ENCODE peak calls at places on chromosomes 4 and X, in nine cellular contexts. N is left lung, V is ascending aorta, D is OCI-LY7, M is cardiac muscle cell, B is right lobe of liver, A is heart right ventricle, F is suprapubic skin, X is NT2/D1. R is an unnamed sample. For H3K4me1, the result is how much of the 10 kb centered on the place peaks cover.

GRCh38 chr4:30726090-30726668 is 6.0 kb downstream of the PCDH7 start:
- DNase-seq in N (no peak), V (no peak), D (no peak), M (no peak), B (no peak), A (no peak), F (no peak), X (no peak), R (no peak)

GRCh38 chrX:3603026-3603661 is 110.3 kb downstream of the PRKX start:
- DNase-seq in N (no peak), V (no peak), D (no peak), M (no peak), B (no peak), A (no peak), F (no peak), X (no peak), R (no peak)

GRCh38 chr4:84938316-84938715 is 28.2 kb downstream of the WDFY3 start:
- DNase-seq in N (no peak), V (no peak), D (no peak), M (peak), B (no peak), A (peak), F (no peak), X (no peak), R (no peak)

GRCh38 chrX:13029341-13029740 is 15.1 kb downstream of the FAM9C start:
- DNase-seq in N (no peak), V (no peak), D (no peak), M (peak), B (peak), A (peak), F (peak), X (no peak), R (no peak)

GRCh38 chrX:103640401-103641155 is 11.8 kb downstream of the TCEAL1 start:
- DNase-seq in N (no peak), V (no peak), D (no peak), M (no peak), B (no peak), A (no peak), F (no peak), X (no peak), R (no peak)

GRCh38 chr4:86011117-86011516 is 348.7 kb downstream of the MAPK10 start:
- DNase-seq in N (no peak), V (no peak), D (no peak), M (peak), B (no peak), A (peak), F (no peak), X (no peak), R (no peak)

GRCh38 chr4:4820739-4821138 is 38.7 kb upstream of the MSX1 start:
- DNase-seq in N (no peak), V (no peak), D (no peak), M (no peak), B (no peak), A (no peak), F (no peak), X (no peak), R (no peak)

GRCh38 chrX:40175416-40176255 is 77.9 kb upstream of the BCOR start:
- DNase-seq in N (peak), V (no peak), D (peak), M (peak), B (peak), A (peak), F (no peak), X (no peak), R (no peak)

GRCh38 chrX:110743679-110744340 is 51.8 kb downstream of the CHRDL1 start:
- DNase-seq in N (no peak), V (no peak), D (no peak), M (no peak), B (no peak), A (no peak), F (no peak), X (no peak), R (no peak)

GRCh38 chr4:164956766-164957643 is 20.5 kb downstream of the TRIM61 start:
- DNase-seq in N (peak), V (peak), D (peak), M (peak), B (peak), A (peak), F (peak), X (peak), R (peak)

GRCh38 chrX:48787809-48788471 is 1.6 kb downstream of the GATA1 start:
- DNase-seq in N (no peak), V (no peak), D (no peak), M (no peak), B (no peak), A (no peak), F (no peak), X (no peak), R (no peak)

GRCh38 chr4:68369474-68369805 is 19.6 kb upstream of the YTHDC1 start:
- DNase-seq in N (no peak), V (no peak), D (no peak), M (peak), B (no peak), A (no peak), F (no peak), X (no peak), R (peak)

GRCh38 chr4:13656569-13656988 is 29.1 kb upstream of the BOD1L1 start:
- DNase-seq in N (peak), V (no peak), D (peak), M (peak), B (peak), A (peak), F (no peak), X (no peak), R (no peak)

GRCh38 chrX:151754641-151755215 is 20.2 kb downstream of the CNGA2 start:
- DNase-seq in N (no peak), V (no peak), D (no peak), M (peak), B (no peak), A (no peak), F (no peak), X (no peak), R (no peak)

GRCh38 chr4:10442976-10443375 is 14.2 kb downstream of the ZNF518B start:
- DNase-seq in N (no peak), V (no peak), D (no peak), M (peak), B (no peak), A (no peak), F (no peak), X (no peak), R (no peak)

GRCh38 chr4:39237179-39237578 is 54.9 kb downstream of the WDR19 start:
- DNase-seq in N (no peak), V (no peak), D (no peak), M (peak), B (no peak), A (no peak), F (no peak), X (no peak), R (no peak)

GRCh38 chr4:78766026-78766425 is 10.1 kb upstream of the BMP2K start:
- DNase-seq in N (no peak), V (no peak), D (no peak), M (peak), B (no peak), A (no peak), F (no peak), X (no peak), R (no peak)

GRCh38 chrX:13092455-13092941 is 48.1 kb upstream of the FAM9C start:
- DNase-seq in N (peak), V (peak), D (no peak), M (no peak), B (no peak), A (no peak), F (no peak), X (no peak), R (no peak)

GRCh38 chr4:145716661-145717200 is 36.8 kb downstream of the C4orf51 start:
- DNase-seq in N (no peak), V (no peak), D (no peak), M (no peak), B (no peak), A (no peak), F (no peak), X (no peak), R (no peak)

GRCh38 chr4:173508386-173509002 is 21.5 kb downstream of the HAND2 start:
- DNase-seq in N (no peak), V (no peak), D (no peak), M (no peak), B (no peak), A (no peak), F (no peak), X (no peak), R (no peak)

GRCh38 chr4:143185253-143186107 is 763 bp downstream of the USP38 start:
- DNase-seq in N (no peak), V (no peak), D (peak), M (peak), B (peak), A (peak), F (peak), X (no peak), R (peak)

GRCh38 chrX:135383249-135383648 is 38.5 kb upstream of the SMIM10L2A start:
- DNase-seq in N (no peak), V (no peak), D (no peak), M (no peak), B (no peak), A (no peak), F (no peak), X (no peak), R (no peak)

GRCh38 chr4:159046683-159047082 is 56.2 kb upstream of the RAPGEF2 start:
- DNase-seq in N (no peak), V (no peak), D (no peak), M (peak), B (no peak), A (no peak), F (no peak), X (no peak), R (no peak)
- H3K4me1 ChIP-seq in N (under half), V (under half), D (under half), M (under half), B (under half), A (under half), F (under half), X (under half), R (under half)

GRCh38 chr4:82362565-82362964 is 11.2 kb downstream of the HNRNPD start:
- DNase-seq in N (no peak), V (no peak), D (no peak), M (no peak), B (no peak), A (no peak), F (no peak), X (no peak), R (no peak)
- H3K4me1 ChIP-seq in N (under half), V (under half), D (half or more), M (half or more), B (under half), A (half or more), F (half or more), X (under half), R (under half)

GRCh38 chr4:87019898-87020297 is 85.1 kb downstream of the AFF1 start:
- DNase-seq in N (no peak), V (no peak), D (peak), M (no peak), B (no peak), A (no peak), F (no peak), X (no peak), R (no peak)
- H3K4me1 ChIP-seq in N (under half), V (under half), D (half or more), M (under half), B (under half), A (half or more), F (half or more), X (under half), R (under half)

DNA sequence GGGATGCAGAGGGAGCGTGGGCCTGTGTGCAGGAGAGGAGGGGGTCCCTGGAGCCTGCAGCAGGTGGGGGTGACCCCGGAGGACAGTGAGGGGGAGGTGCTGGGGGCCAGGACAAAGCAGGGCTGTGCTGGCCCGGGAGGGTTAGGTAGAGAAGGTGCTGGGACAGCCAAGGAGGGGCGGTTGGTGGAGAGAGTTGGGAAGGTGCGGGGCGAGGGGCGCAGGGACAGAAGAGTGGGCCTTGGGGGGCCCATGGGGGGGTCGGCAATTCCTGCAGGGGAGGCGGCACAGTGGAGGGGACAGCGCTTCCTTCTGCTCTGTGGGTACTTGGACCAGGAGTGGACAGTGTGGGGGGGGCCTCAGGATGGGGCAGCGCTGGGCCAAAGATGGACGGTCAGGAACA is 32.5 kb downstream of the LRPAP1 start:
- DNase-seq in N (no peak), V (no peak), D (no peak), M (no peak), B (no peak), A (no peak), F (no peak), X (no peak), R (no peak)
- H3K4me1 ChIP-seq in N (under half), V (under half), D (under half), M (under half), B (under half), A (under half), F (under half), X (under half), R (under half)

DNA sequence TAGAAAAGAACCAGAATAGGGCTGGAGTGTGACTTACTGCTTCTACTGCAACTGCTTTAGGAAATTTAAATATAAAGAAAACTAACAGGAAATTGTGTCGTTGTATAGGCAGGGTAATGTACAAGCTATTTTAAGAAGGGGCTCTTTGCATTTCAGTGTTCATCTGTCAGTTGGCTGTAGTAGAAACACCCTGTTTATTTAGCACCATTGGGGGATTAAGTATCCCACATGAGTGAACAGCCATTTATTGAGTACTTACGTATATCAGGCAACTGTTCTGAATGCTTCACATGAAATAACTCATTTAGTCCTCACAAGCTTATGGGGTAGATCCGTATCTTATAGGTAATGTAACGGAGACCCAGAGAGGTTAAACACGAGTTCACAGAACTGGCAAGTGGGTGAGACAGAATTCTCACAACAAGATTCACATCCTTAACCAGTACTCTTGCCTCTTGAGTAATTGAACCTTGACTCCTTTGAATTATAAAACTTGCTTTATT is 23.9 kb downstream of the STIM2 start:
- DNase-seq in N (no peak), V (no peak), D (peak), M (no peak), B (no peak), A (no peak), F (no peak), X (no peak), R (no peak)
- H3K4me1 ChIP-seq in N (under half), V (under half), D (half or more), M (under half), B (under half), A (half or more), F (under half), X (under half), R (under half)

DNA sequence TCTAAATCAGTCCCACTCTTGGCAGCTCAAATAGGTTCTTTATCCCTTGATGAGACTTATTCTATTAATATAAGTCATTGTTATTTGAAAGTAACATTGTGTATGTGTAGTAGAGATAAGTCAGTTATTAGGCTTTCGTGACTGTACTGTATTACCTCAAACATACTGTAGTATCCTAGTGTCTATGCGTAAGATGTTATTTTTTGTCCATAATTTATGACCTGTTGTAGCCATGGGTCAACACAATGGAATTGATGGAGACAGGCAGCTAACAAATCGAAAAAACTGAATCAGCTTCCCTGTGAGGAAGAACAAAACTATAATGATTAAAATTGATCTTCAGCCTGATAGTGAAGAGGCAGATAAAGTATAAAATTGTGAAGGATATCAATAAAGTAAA is 41.8 kb downstream of the CLCN3 start:
- DNase-seq in N (no peak), V (no peak), D (no peak), M (no peak), B (no peak), A (no peak), F (no peak), X (no peak), R (no peak)
- H3K4me1 ChIP-seq in N (under half), V (under half), D (under half), M (under half), B (under half), A (under half), F (under half), X (under half), R (under half)